ENCODE peak calls at places on chromosomes 4 and X, in four cellular contexts. E, C, T and V are unnamed samples.
A peak's percentile ranks its signal among the peaks of the same experiment; 100 is the strongest.

GRCh38 chrX:87572911-87573310 is 55.3 kb downstream of the KLHL4 start:
- DNase-seq in T (no peak), E (no peak), C (no peak), V (peak; percentile 8)

GRCh38 chrX:152641996-152642395 is 4.3 kb downstream of the GABRQ start:
- DNase-seq in C (peak; percentile 61), T (peak; percentile 18), E (peak; percentile 1), V (peak; percentile 60)

GRCh38 chr4:71296945-71297344 is 41.9 kb upstream of the SLC4A4 start:
- DNase-seq in T (no peak), C (no peak), E (no peak), V (no peak)

GRCh38 chrX:22533898-22534297 is 261.2 kb downstream of the CBLL2 start:
- DNase-seq in T (no peak), E (no peak), C (no peak), V (peak; percentile 19)

GRCh38 chr4:1767770-1768366 is 25.2 kb upstream of the FGFR3 start:
- DNase-seq in E (peak; percentile 8), T (no peak), C (peak; percentile 86), V (peak; percentile 80)

GRCh38 chrX:49960061-49960460 is 37.7 kb downstream of the CLCN5 start:
- DNase-seq in C (no peak), E (no peak), T (no peak), V (peak; percentile 13)

GRCh38 chr4:88457307-88458090 is 580 bp downstream of the HERC5 start:
- DNase-seq in C (peak; percentile 64), E (no peak), T (peak; percentile 40), V (peak; percentile 57)

GRCh38 chrX:87167841-87168240 is 349.8 kb upstream of the KLHL4 start:
- DNase-seq in T (no peak), C (peak; percentile 36), E (no peak), V (peak; percentile 19)

GRCh38 chr4:35105486-35105885 is 1138.8 kb downstream of the ARAP2 start:
- DNase-seq in E (no peak), T (no peak), C (no peak), V (no peak)

GRCh38 chr4:98242538-98242937 is 18.6 kb upstream of the RAP1GDS1 start:
- DNase-seq in E (no peak), C (no peak), T (no peak), V (no peak)

GRCh38 chr4:111943796-111944203 is 201.5 kb upstream of the FAM241A start:
- DNase-seq in T (peak; percentile 24), C (peak; percentile 72), E (no peak), V (peak; percentile 81)

GRCh38 chr4:74202062-74202586 is 44.2 kb downstream of the MTHFD2L start:
- DNase-seq in T (no peak), C (no peak), E (peak; percentile 53), V (no peak)

GRCh38 chrX:126165721-126166401 is at the start of gene DCAF12L2:
- DNase-seq in T (peak; percentile 24), C (peak; percentile 47), E (no peak), V (peak; percentile 45)

GRCh38 chr4:56181140-56181950 is 205.9 kb downstream of the AASDH start:
- DNase-seq in E (no peak), C (no peak), T (no peak), V (peak; percentile 64)

GRCh38 chr4:186166852-186167512 is 24.4 kb upstream of the CYP4V2 start:
- DNase-seq in C (no peak), E (no peak), T (no peak), V (no peak)

GRCh38 chr4:180840142-180840541 is 1403.1 kb upstream of the TENM3 start:
- DNase-seq in E (no peak), C (peak; percentile 32), T (no peak), V (peak; percentile 24)

GRCh38 chr4:16205298-16206164 is 20.7 kb downstream of the TAPT1 start:
- DNase-seq in C (no peak), E (no peak), T (no peak), V (peak; percentile 60)

GRCh38 chr4:128718793-128719192 is 90.7 kb upstream of the JADE1 start:
- DNase-seq in C (no peak), E (peak; percentile 75), T (no peak), V (peak; percentile 57)

GRCh38 chr4:14925471-14925870 is 76.8 kb upstream of the CPEB2 start:
- DNase-seq in T (no peak), C (no peak), E (no peak), V (no peak)

GRCh38 chr4:183828125-183828524 is 77.0 kb upstream of the STOX2 start:
- DNase-seq in C (no peak), E (no peak), T (no peak), V (no peak)

GRCh38 chr4:130026185-130026584 is 930.2 kb downstream of the C4orf33 start:
- DNase-seq in C (peak; percentile 97), E (no peak), T (peak; percentile 82), V (peak; percentile 98)

GRCh38 chr4:159239534-159239933 is 136.7 kb downstream of the RAPGEF2 start:
- DNase-seq in C (no peak), T (no peak), E (no peak), V (no peak)

GRCh38 chr4:145352438-145353145 is 129.1 kb upstream of the SMAD1 start:
- DNase-seq in E (no peak), C (no peak), T (no peak), V (no peak)

GRCh38 chrX:129934952-129935351 is 29.0 kb downstream of the UTP14A start:
- DNase-seq in E (no peak), T (no peak), C (no peak), V (no peak)

GRCh38 chr4:173415092-173415491 is 16.2 kb upstream of the SCRG1 start:
- DNase-seq in T (no peak), E (no peak), C (no peak), V (no peak)

GRCh38 chr4:29276150-29276549 is 1444.0 kb upstream of the PCDH7 start:
- DNase-seq in E (no peak), T (no peak), C (no peak), V (no peak)

GRCh38 chr4:190020790-190021717 is 6.0 kb downstream of the FRG2 start:
- DNase-seq in C (peak; percentile 79), T (no peak), E (peak; percentile 29), V (peak; percentile 90)

GRCh38 chr4:125833-126232 is 1.5 kb downstream of the ZNF718 start:
- DNase-seq in E (no peak), T (no peak), C (no peak), V (peak; percentile 41)

GRCh38 chr4:1566838-1567518 is 117.1 kb downstream of the FAM53A start:
- DNase-seq in E (no peak), C (peak; percentile 63), T (no peak), V (no peak)

GRCh38 chr4:57499786-57500185 is 389.6 kb upstream of the IGFBP7 start:
- DNase-seq in E (no peak), C (no peak), T (no peak), V (no peak)

GRCh38 chr4:57504139-57504538 is 394.0 kb upstream of the IGFBP7 start:
- DNase-seq in T (no peak), E (no peak), C (no peak), V (no peak)

GRCh38 chr4:57501715-57502114 is 391.5 kb upstream of the IGFBP7 start:
- DNase-seq in C (no peak), E (peak; percentile 6), T (no peak), V (peak; percentile 84)
- H3K4ac ChIP-seq in C (no peak overlapping the region), E (no peak overlapping the region), T (no peak overlapping the region), V (no peak overlapping the region)

GRCh38 chr4:148021706-148022105 is 289.8 kb downstream of the ARHGAP10 start:
- DNase-seq in E (no peak), C (no peak), T (no peak), V (no peak)

GRCh38 chr4:148023782-148024181 is 291.9 kb downstream of the ARHGAP10 start:
- DNase-seq in T (no peak), E (no peak), C (no peak), V (no peak)

GRCh38 chr4:148029781-148030180 is 297.9 kb downstream of the ARHGAP10 start:
- DNase-seq in E (no peak), C (no peak), T (no peak), V (no peak)

GRCh38 chr4:148022975-148023374 is 291.1 kb downstream of the ARHGAP10 start:
- DNase-seq in E (no peak), T (no peak), C (no peak), V (no peak)

DNA sequence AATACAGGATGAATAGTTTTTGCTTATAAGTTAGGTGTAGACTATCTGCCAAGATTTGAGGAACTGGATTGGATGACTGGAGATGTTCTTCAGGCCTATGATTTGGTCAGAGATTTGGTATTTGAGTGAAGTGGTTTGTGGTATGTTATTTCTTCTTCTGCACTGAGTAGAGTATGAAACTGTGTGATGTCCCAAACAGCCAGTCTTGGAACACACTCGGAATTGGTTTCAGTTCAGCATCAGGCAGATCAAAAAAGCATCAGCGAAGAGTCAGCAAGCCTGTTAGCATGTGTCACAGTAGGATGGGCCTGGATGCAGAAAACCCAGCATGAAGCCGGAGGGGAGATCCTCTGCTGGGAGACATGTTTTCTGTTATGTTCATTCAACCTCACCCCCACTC is 294.1 kb downstream of the ARHGAP10 start:
- DNase-seq in T (no peak), E (peak; percentile 93), C (no peak), V (peak; percentile 31)
- H3K4me1 ChIP-seq in T (no peaks in the 10 kb centered on the region), E (peaks cover 3% of the 10 kb centered on the region), C (no peaks in the 10 kb centered on the region), V (peaks cover 2% of the 10 kb centered on the region)

GRCh38 chrX:77894921-77895886 is at the start of gene MAGT1:
- DNase-seq in E (peak; percentile 96), T (peak; percentile 93), C (peak; percentile 96), V (peak; percentile 98)

GRCh38 chrX:77893713-77894112 is 1.5 kb downstream of the MAGT1 start:
- DNase-seq in E (no peak), T (no peak), C (no peak), V (no peak)

GRCh38 chrX:77900688-77901087 is 1.4 kb downstream of the COX7B start:
- DNase-seq in T (no peak), E (no peak), C (no peak), V (no peak)

GRCh38 chrX:77901506-77901905 is 2.2 kb downstream of the COX7B start:
- DNase-seq in C (no peak), T (no peak), E (no peak), V (no peak)

DNA sequence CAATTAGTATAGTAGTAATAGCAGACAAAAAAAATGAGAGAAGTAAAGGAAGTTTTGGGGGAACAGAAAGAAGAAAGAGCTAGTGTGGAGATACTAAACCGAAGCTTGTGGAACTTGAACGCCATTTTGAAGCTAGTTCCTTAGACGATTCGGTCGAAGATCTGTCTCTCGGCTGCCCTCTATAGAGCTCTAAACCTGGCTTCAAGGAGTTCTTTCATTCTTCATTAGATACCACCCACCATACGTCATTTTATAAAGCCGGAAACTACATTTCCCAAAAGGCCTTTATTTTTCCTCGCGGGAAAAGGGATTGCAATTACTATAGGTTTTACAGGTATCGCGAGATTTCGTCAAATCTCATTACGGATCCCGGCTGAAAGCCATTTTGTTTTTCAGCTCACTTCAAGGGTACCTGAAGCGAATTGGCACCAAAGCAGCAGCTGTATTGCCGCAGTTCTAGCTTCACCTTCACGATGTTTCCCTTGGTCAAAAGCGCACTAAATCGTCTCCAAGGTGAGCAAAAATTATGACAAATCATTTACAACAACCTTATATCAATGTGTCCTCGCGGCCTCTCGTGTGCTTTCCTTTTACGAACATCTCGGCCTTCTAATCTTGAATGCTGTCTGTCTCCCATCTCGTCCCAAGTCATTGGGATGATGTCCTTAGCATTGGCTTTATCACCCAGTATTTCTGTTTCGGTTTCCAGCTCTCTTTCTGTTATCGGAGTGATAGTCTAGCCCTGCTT is at the start of gene COX7B:
- DNase-seq in C (peak; percentile 72), T (peak; percentile 89), E (peak; percentile 96), V (peak; percentile 99)
- H4K8ac ChIP-seq in C (no peak within 1 kb of the TSS), T (no peak within 1 kb of the TSS), E (peak within 1 kb of the TSS; percentile 92), V (peak within 1 kb of the TSS; percentile 56)

DNA sequence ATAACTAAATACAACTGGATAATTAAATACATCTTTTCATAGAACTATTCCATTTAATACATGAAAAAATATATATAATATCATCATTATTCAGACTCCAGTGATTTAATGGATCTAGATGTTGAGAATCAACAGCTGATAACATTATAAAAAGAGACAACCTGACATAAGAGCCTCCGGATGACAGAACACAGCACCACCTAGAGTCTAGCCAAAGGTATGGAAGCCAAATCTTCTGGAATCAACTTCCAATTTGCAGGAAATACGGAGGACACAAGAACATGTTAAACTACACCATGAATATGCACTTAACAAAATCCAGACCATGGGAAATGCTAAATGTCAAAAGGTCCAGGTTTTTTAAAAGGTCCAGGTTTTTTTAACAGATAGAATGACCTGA is 55.0 kb downstream of the LRBA start:
- DNase-seq in T (no peak), C (no peak), E (peak; percentile 37), V (peak; percentile 73)
- H3K4ac ChIP-seq in T (no peak overlapping the region), C (no peak overlapping the region), E (no peak overlapping the region), V (no peak overlapping the region)